ENCODE peak calls at places on chromosomes 12 and 14, in five cellular contexts. One of them, this sample, is unnamed.
A peak's percentile ranks its signal among the peaks of the same experiment; 100 is the strongest.

GRCh38 chr12:53344824-53345485 is 8.8 kb upstream of the SP7 start:
- DNase-seq in fibroblast of lung: peak; percentile 80
- DNase-seq in iPS-NIHi11: peak; percentile 82
- DNase-seq in left cardiac atrium: peak; percentile 80
- DNase-seq in neuronal stem cell: peak; percentile 51
- DNase-seq in this sample: peak; percentile 89

GRCh38 chr14:94936411-94936892 is 166.5 kb upstream of the GSC start:
- DNase-seq in iPS-NIHi11: no peak
- DNase-seq in neuronal stem cell: no peak
- DNase-seq in fibroblast of lung: peak; percentile 34
- DNase-seq in left cardiac atrium: peak; percentile 78
- DNase-seq in this sample: peak; percentile 89

GRCh38 chr12:100820314-100820713 is 25.7 kb downstream of the ANO4 start:
- DNase-seq in neuronal stem cell: no peak
- DNase-seq in iPS-NIHi11: no peak
- DNase-seq in left cardiac atrium: no peak
- DNase-seq in fibroblast of lung: peak; percentile 32
- DNase-seq in this sample: no peak

GRCh38 chr14:38184132-38184531 is 23.6 kb upstream of the SSTR1 start:
- DNase-seq in iPS-NIHi11: no peak
- DNase-seq in fibroblast of lung: no peak
- DNase-seq in left cardiac atrium: no peak
- DNase-seq in neuronal stem cell: no peak
- DNase-seq in this sample: no peak

GRCh38 chr14:98711453-98711852 is 560.5 kb downstream of the BCL11B start:
- DNase-seq in neuronal stem cell: no peak
- DNase-seq in left cardiac atrium: no peak
- DNase-seq in iPS-NIHi11: no peak
- DNase-seq in fibroblast of lung: no peak
- DNase-seq in this sample: no peak

GRCh38 chr12:52925717-52926595 is 21.1 kb upstream of the KRT8 start:
- DNase-seq in left cardiac atrium: no peak
- DNase-seq in fibroblast of lung: no peak
- DNase-seq in iPS-NIHi11: peak; percentile 63
- DNase-seq in neuronal stem cell: no peak
- DNase-seq in this sample: no peak

GRCh38 chr12:101490286-101490920 is 15.3 kb downstream of the SPIC start:
- DNase-seq in left cardiac atrium: no peak
- DNase-seq in neuronal stem cell: peak; percentile 12
- DNase-seq in iPS-NIHi11: peak; percentile 63
- DNase-seq in fibroblast of lung: peak; percentile 33
- DNase-seq in this sample: no peak

GRCh38 chr12:68951652-68952051 is 18.7 kb upstream of the CPM start:
- DNase-seq in neuronal stem cell: no peak
- DNase-seq in iPS-NIHi11: no peak
- DNase-seq in fibroblast of lung: peak; percentile 39
- DNase-seq in left cardiac atrium: no peak
- DNase-seq in this sample: no peak

GRCh38 chr14:88476375-88476774 is 78.4 kb downstream of the PTPN21 start:
- DNase-seq in fibroblast of lung: no peak
- DNase-seq in left cardiac atrium: no peak
- DNase-seq in neuronal stem cell: no peak
- DNase-seq in iPS-NIHi11: no peak
- DNase-seq in this sample: no peak

GRCh38 chr12:14567311-14568195 is at the start of gene PLBD1:
- DNase-seq in neuronal stem cell: peak; percentile 39
- DNase-seq in left cardiac atrium: peak; percentile 77
- DNase-seq in iPS-NIHi11: peak; percentile 81
- DNase-seq in fibroblast of lung: peak; percentile 50
- DNase-seq in this sample: peak; percentile 86

GRCh38 chr12:68378859-68379628 is 46.9 kb upstream of the MDM1 start:
- DNase-seq in fibroblast of lung: peak; percentile 32
- DNase-seq in iPS-NIHi11: no peak
- DNase-seq in left cardiac atrium: peak; percentile 43
- DNase-seq in neuronal stem cell: no peak
- DNase-seq in this sample: no peak

GRCh38 chr12:123453165-123453564 is 4.8 kb upstream of the SNRNP35 start:
- DNase-seq in left cardiac atrium: peak; percentile 6
- DNase-seq in iPS-NIHi11: no peak
- DNase-seq in neuronal stem cell: no peak
- DNase-seq in fibroblast of lung: no peak
- DNase-seq in this sample: no peak

GRCh38 chr12:1606021-1606622 is 11.7 kb upstream of the FBXL14 start:
- DNase-seq in left cardiac atrium: peak; percentile 95
- DNase-seq in iPS-NIHi11: peak; percentile 66
- DNase-seq in neuronal stem cell: no peak
- DNase-seq in fibroblast of lung: peak; percentile 88
- DNase-seq in this sample: peak; percentile 97

GRCh38 chr12:129673807-129674206 is 230.0 kb downstream of the TMEM132D start:
- DNase-seq in left cardiac atrium: no peak
- DNase-seq in iPS-NIHi11: no peak
- DNase-seq in fibroblast of lung: no peak
- DNase-seq in neuronal stem cell: no peak
- DNase-seq in this sample: no peak

GRCh38 chr14:22386924-22387775 is 201.9 kb downstream of the DAD1 start:
- DNase-seq in left cardiac atrium: peak; percentile 66
- DNase-seq in neuronal stem cell: peak; percentile 86
- DNase-seq in iPS-NIHi11: peak; percentile 92
- DNase-seq in fibroblast of lung: peak; percentile 77
- DNase-seq in this sample: no peak

GRCh38 chr14:100144996-100145646 is 14.3 kb downstream of the DEGS2 start:
- DNase-seq in fibroblast of lung: no peak
- DNase-seq in left cardiac atrium: peak; percentile 59
- DNase-seq in iPS-NIHi11: no peak
- DNase-seq in neuronal stem cell: no peak
- DNase-seq in this sample: no peak

GRCh38 chr14:59583755-59584154 is 7.1 kb upstream of the CCDC175 start:
- DNase-seq in neuronal stem cell: no peak
- DNase-seq in fibroblast of lung: peak; percentile 25
- DNase-seq in iPS-NIHi11: peak; percentile 35
- DNase-seq in left cardiac atrium: no peak
- DNase-seq in this sample: no peak

GRCh38 chr14:73723411-73723798 is 9.2 kb upstream of the PNMA1 start:
- DNase-seq in neuronal stem cell: no peak
- DNase-seq in left cardiac atrium: no peak
- DNase-seq in fibroblast of lung: peak; percentile 23
- DNase-seq in iPS-NIHi11: no peak
- DNase-seq in this sample: no peak

GRCh38 chr12:124403273-124403672 is 108.4 kb downstream of the RFLNA start:
- DNase-seq in neuronal stem cell: no peak
- DNase-seq in iPS-NIHi11: no peak
- DNase-seq in fibroblast of lung: no peak
- DNase-seq in left cardiac atrium: peak; percentile 83
- DNase-seq in this sample: no peak

GRCh38 chr14:96629558-96630222 is 127.5 kb downstream of the PAPOLA start:
- DNase-seq in left cardiac atrium: no peak
- DNase-seq in fibroblast of lung: no peak
- DNase-seq in neuronal stem cell: no peak
- DNase-seq in iPS-NIHi11: peak; percentile 1
- DNase-seq in this sample: peak; percentile 22

GRCh38 chr12:30696486-30696885 is 817 bp upstream of the IPO8 start:
- DNase-seq in fibroblast of lung: no peak
- DNase-seq in iPS-NIHi11: no peak
- DNase-seq in left cardiac atrium: no peak
- DNase-seq in neuronal stem cell: no peak
- DNase-seq in this sample: peak; percentile 68

GRCh38 chr12:2053675-2054070 is 886 bp downstream of the CACNA1C start:
- DNase-seq in iPS-NIHi11: peak; percentile 35
- DNase-seq in fibroblast of lung: peak; percentile 36
- DNase-seq in neuronal stem cell: no peak
- DNase-seq in left cardiac atrium: no peak
- DNase-seq in this sample: no peak

GRCh38 chr12:93714382-93714781 is 37.2 kb downstream of the CRADD start:
- DNase-seq in iPS-NIHi11: no peak
- DNase-seq in left cardiac atrium: no peak
- DNase-seq in neuronal stem cell: peak; percentile 20
- DNase-seq in fibroblast of lung: no peak
- DNase-seq in this sample: no peak

GRCh38 chr14:95759952-95760351 is 46.0 kb upstream of the TCL1A start:
- DNase-seq in fibroblast of lung: no peak
- DNase-seq in iPS-NIHi11: no peak
- DNase-seq in left cardiac atrium: no peak
- DNase-seq in neuronal stem cell: no peak
- DNase-seq in this sample: no peak

GRCh38 chr12:70459786-70460185 is 93.7 kb downstream of the KCNMB4 start:
- DNase-seq in fibroblast of lung: no peak
- DNase-seq in iPS-NIHi11: no peak
- DNase-seq in left cardiac atrium: no peak
- DNase-seq in neuronal stem cell: no peak
- DNase-seq in this sample: no peak

GRCh38 chr14:102028733-102029132 is 58.1 kb downstream of the HSP90AA1 start:
- DNase-seq in iPS-NIHi11: no peak
- DNase-seq in left cardiac atrium: no peak
- DNase-seq in neuronal stem cell: no peak
- DNase-seq in fibroblast of lung: peak; percentile 76
- DNase-seq in this sample: peak; percentile 18

GRCh38 chr14:64844272-64844671 is 35.4 kb downstream of the SPTB start:
- DNase-seq in left cardiac atrium: no peak
- DNase-seq in iPS-NIHi11: no peak
- DNase-seq in fibroblast of lung: no peak
- DNase-seq in neuronal stem cell: no peak
- DNase-seq in this sample: no peak

This sample was measured in kidney.